ENCODE peak calls at places on chromosomes 6 and 20, in seven cellular contexts. One of them, this sample, is unnamed.

GRCh38 chr20:24002896-24003295 is 14.3 kb upstream of the GGTLC1 start:
- DNase-seq in ovary: no peak
- DNase-seq in tibial nerve: no peak
- DNase-seq in IMR-90: no peak
- DNase-seq in HCT116: no peak
- DNase-seq in A549: no peak
- DNase-seq in suprapubic skin: no peak
- DNase-seq in this sample: no peak

GRCh38 chr20:36808317-36809257 is 35.0 kb upstream of the DSN1 start:
- DNase-seq in ovary: no peak
- DNase-seq in tibial nerve: peak; percentile 39
- DNase-seq in IMR-90: peak; percentile 89
- DNase-seq in HCT116: peak; percentile 42
- DNase-seq in A549: peak; percentile 68
- DNase-seq in suprapubic skin: peak; percentile 79
- DNase-seq in this sample: peak; percentile 93

GRCh38 chr20:40175296-40175695 is 513.7 kb downstream of the MAFB start:
- DNase-seq in ovary: no peak
- DNase-seq in tibial nerve: no peak
- DNase-seq in IMR-90: no peak
- DNase-seq in HCT116: no peak
- DNase-seq in A549: no peak
- DNase-seq in suprapubic skin: no peak
- DNase-seq in this sample: no peak

GRCh38 chr6:31568537-31568961 is 3.5 kb upstream of the LTA start:
- DNase-seq in ovary: no peak
- DNase-seq in tibial nerve: no peak
- DNase-seq in IMR-90: no peak
- DNase-seq in HCT116: no peak
- DNase-seq in A549: no peak
- DNase-seq in suprapubic skin: no peak
- DNase-seq in this sample: no peak

GRCh38 chr6:27814665-27815424 is 97.4 kb downstream of the OR2B2 start:
- DNase-seq in ovary: peak; percentile 74
- DNase-seq in tibial nerve: no peak
- DNase-seq in IMR-90: peak; percentile 98
- DNase-seq in HCT116: peak; percentile 93
- DNase-seq in A549: no peak
- DNase-seq in suprapubic skin: no peak
- DNase-seq in this sample: peak; percentile 97

GRCh38 chr6:2765896-2766766 is 938 bp downstream of the WRNIP1 start:
- DNase-seq in ovary: peak; percentile 37
- DNase-seq in tibial nerve: no peak
- DNase-seq in IMR-90: peak; percentile 30
- DNase-seq in HCT116: no peak
- DNase-seq in A549: peak; percentile 23
- DNase-seq in suprapubic skin: peak; percentile 77
- DNase-seq in this sample: peak; percentile 82

GRCh38 chr6:155389130-155389529 is 66.5 kb downstream of the NOX3 start:
- DNase-seq in ovary: no peak
- DNase-seq in tibial nerve: no peak
- DNase-seq in IMR-90: peak; percentile 43
- DNase-seq in HCT116: no peak
- DNase-seq in A549: no peak
- DNase-seq in suprapubic skin: no peak
- DNase-seq in this sample: no peak

GRCh38 chr6:2861071-2861821 is 19.6 kb upstream of the SERPINB1 start:
- DNase-seq in ovary: no peak
- DNase-seq in tibial nerve: no peak
- DNase-seq in IMR-90: no peak
- DNase-seq in HCT116: no peak
- DNase-seq in A549: no peak
- DNase-seq in suprapubic skin: no peak
- DNase-seq in this sample: peak; percentile 22

GRCh38 chr20:63123326-63123725 is 92.6 kb downstream of the YTHDF1 start:
- DNase-seq in ovary: no peak
- DNase-seq in tibial nerve: no peak
- DNase-seq in IMR-90: no peak
- DNase-seq in HCT116: no peak
- DNase-seq in A549: no peak
- DNase-seq in suprapubic skin: peak; percentile 34
- DNase-seq in this sample: no peak

GRCh38 chr6:161941565-161941964 is 667.7 kb upstream of the AGPAT4 start:
- DNase-seq in ovary: no peak
- DNase-seq in tibial nerve: no peak
- DNase-seq in IMR-90: no peak
- DNase-seq in HCT116: no peak
- DNase-seq in A549: no peak
- DNase-seq in suprapubic skin: no peak
- DNase-seq in this sample: no peak

GRCh38 chr6:120055071-120055470 is 705.5 kb upstream of the MAN1A1 start:
- DNase-seq in ovary: no peak
- DNase-seq in tibial nerve: no peak
- DNase-seq in IMR-90: no peak
- DNase-seq in HCT116: no peak
- DNase-seq in A549: no peak
- DNase-seq in suprapubic skin: no peak
- DNase-seq in this sample: no peak

GRCh38 chr6:170487707-170488329 is 65.3 kb downstream of the PSMB1 start:
- DNase-seq in ovary: no peak
- DNase-seq in tibial nerve: no peak
- DNase-seq in IMR-90: no peak
- DNase-seq in HCT116: no peak
- DNase-seq in A549: no peak
- DNase-seq in suprapubic skin: no peak
- DNase-seq in this sample: no peak

GRCh38 chr6:157330831-157331230 is 7.5 kb upstream of the TMEM242 start:
- DNase-seq in ovary: no peak
- DNase-seq in tibial nerve: no peak
- DNase-seq in IMR-90: no peak
- DNase-seq in HCT116: no peak
- DNase-seq in A549: no peak
- DNase-seq in suprapubic skin: no peak
- DNase-seq in this sample: no peak

GRCh38 chr6:52552278-52552643 is 24.6 kb downstream of the TRAM2 start:
- DNase-seq in ovary: no peak
- DNase-seq in tibial nerve: no peak
- DNase-seq in IMR-90: no peak
- DNase-seq in HCT116: no peak
- DNase-seq in A549: no peak
- DNase-seq in suprapubic skin: no peak
- DNase-seq in this sample: no peak

GRCh38 chr6:14275493-14275851 is 157.9 kb downstream of the CD83 start:
- DNase-seq in ovary: peak; percentile 44
- DNase-seq in tibial nerve: no peak
- DNase-seq in IMR-90: peak; percentile 37
- DNase-seq in HCT116: no peak
- DNase-seq in A549: no peak
- DNase-seq in suprapubic skin: no peak
- DNase-seq in this sample: no peak

GRCh38 chr6:14187408-14187807 is 69.8 kb downstream of the CD83 start:
- DNase-seq in ovary: no peak
- DNase-seq in tibial nerve: no peak
- DNase-seq in IMR-90: no peak
- DNase-seq in HCT116: no peak
- DNase-seq in A549: no peak
- DNase-seq in suprapubic skin: no peak
- DNase-seq in this sample: no peak

GRCh38 chr6:143279385-143279784 is 171.1 kb downstream of the ADAT2 start:
- DNase-seq in ovary: no peak
- DNase-seq in tibial nerve: no peak
- DNase-seq in IMR-90: peak; percentile 21
- DNase-seq in HCT116: peak; percentile 13
- DNase-seq in A549: peak; percentile 3
- DNase-seq in suprapubic skin: no peak
- DNase-seq in this sample: no peak

GRCh38 chr6:89711801-89712200 is 73.3 kb upstream of the LYRM2 start:
- DNase-seq in ovary: no peak
- DNase-seq in tibial nerve: no peak
- DNase-seq in IMR-90: no peak
- DNase-seq in HCT116: no peak
- DNase-seq in A549: no peak
- DNase-seq in suprapubic skin: no peak
- DNase-seq in this sample: no peak

DNA sequence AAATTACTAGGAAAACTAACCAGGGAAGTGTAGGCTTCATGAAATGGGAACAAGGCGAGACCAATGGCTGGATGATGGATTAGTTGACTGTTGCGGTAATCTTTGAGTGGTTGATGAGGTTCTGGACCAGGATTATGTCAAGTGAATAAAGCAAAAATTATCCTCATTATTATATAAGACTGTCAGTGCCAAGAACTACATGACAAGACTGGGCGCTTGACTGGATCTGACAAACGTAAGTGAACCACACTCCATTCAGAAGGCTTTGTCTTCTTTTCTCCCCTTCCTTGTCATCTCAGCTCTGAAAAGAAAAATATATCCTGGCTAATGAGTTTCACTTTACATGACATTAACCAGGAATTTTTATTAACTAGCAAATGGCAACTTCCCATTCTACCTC is 150.2 kb downstream of the ELOVL4 start:
- DNase-seq in ovary: no peak
- DNase-seq in tibial nerve: no peak
- DNase-seq in IMR-90: no peak
- DNase-seq in HCT116: no peak
- DNase-seq in A549: no peak
- DNase-seq in suprapubic skin: no peak
- DNase-seq in this sample: no peak
- TF ChIP-seq POLR2A in ovary: no peak
- TF ChIP-seq POLR2A in tibial nerve: no peak
- TF ChIP-seq POLR2A in IMR-90: no peak
- TF ChIP-seq POLR2A in HCT116: no peak
- TF ChIP-seq POLR2A in A549: no peak
- TF ChIP-seq POLR2A in suprapubic skin: no peak
- TF ChIP-seq POLR2A in this sample: no peak

GRCh38 chr6:45969883-45970282 is 45.8 kb downstream of the CLIC5 start:
- DNase-seq in ovary: no peak
- DNase-seq in tibial nerve: no peak
- DNase-seq in IMR-90: no peak
- DNase-seq in HCT116: no peak
- DNase-seq in A549: no peak
- DNase-seq in suprapubic skin: no peak
- DNase-seq in this sample: no peak

GRCh38 chr6:45972795-45973503 is 42.7 kb downstream of the CLIC5 start:
- DNase-seq in ovary: no peak
- DNase-seq in tibial nerve: no peak
- DNase-seq in IMR-90: no peak
- DNase-seq in HCT116: no peak
- DNase-seq in A549: no peak
- DNase-seq in suprapubic skin: no peak
- DNase-seq in this sample: no peak

GRCh38 chr6:45969026-45969425 is 46.6 kb downstream of the CLIC5 start:
- DNase-seq in ovary: no peak
- DNase-seq in tibial nerve: no peak
- DNase-seq in IMR-90: no peak
- DNase-seq in HCT116: no peak
- DNase-seq in A549: no peak
- DNase-seq in suprapubic skin: no peak
- DNase-seq in this sample: no peak

GRCh38 chr6:45971287-45971686 is 44.4 kb downstream of the CLIC5 start:
- DNase-seq in ovary: no peak
- DNase-seq in tibial nerve: no peak
- DNase-seq in IMR-90: no peak
- DNase-seq in HCT116: no peak
- DNase-seq in A549: no peak
- DNase-seq in suprapubic skin: no peak
- DNase-seq in this sample: no peak

DNA sequence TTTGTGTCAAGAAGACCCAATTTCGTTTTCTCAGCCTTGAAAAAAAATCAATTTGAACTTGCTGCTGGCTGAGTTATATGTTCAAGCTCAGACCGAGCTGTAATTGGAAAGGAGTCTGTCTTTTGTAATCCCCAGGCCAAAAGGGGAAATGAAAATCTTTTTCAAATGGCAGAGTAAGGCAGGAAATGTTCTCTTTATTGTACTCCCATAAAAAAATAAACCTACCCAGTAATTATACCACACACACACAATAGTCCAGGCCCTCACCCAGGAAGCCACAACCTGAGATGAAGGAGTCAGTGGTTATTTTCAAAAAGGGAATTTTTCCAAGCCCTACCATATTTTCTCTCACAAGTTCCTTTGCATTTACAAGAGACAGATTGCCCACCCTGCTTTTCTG is 45.3 kb downstream of the CLIC5 start:
- DNase-seq in ovary: no peak
- DNase-seq in tibial nerve: no peak
- DNase-seq in IMR-90: no peak
- DNase-seq in HCT116: no peak
- DNase-seq in A549: no peak
- DNase-seq in suprapubic skin: no peak
- DNase-seq in this sample: no peak
- TF ChIP-seq POLR2A in ovary: no peak
- TF ChIP-seq POLR2A in tibial nerve: no peak
- TF ChIP-seq POLR2A in IMR-90: no peak
- TF ChIP-seq POLR2A in HCT116: no peak
- TF ChIP-seq POLR2A in A549: no peak
- TF ChIP-seq POLR2A in suprapubic skin: no peak
- TF ChIP-seq POLR2A in this sample: no peak

GRCh38 chr6:15512126-15512525 is 150.7 kb downstream of the DTNBP1 start:
- DNase-seq in ovary: no peak
- DNase-seq in tibial nerve: no peak
- DNase-seq in IMR-90: no peak
- DNase-seq in HCT116: no peak
- DNase-seq in A549: no peak
- DNase-seq in suprapubic skin: no peak
- DNase-seq in this sample: peak; percentile 24
- TF ChIP-seq POLR2A in ovary: no peak
- TF ChIP-seq POLR2A in tibial nerve: no peak
- TF ChIP-seq POLR2A in IMR-90: no peak
- TF ChIP-seq POLR2A in HCT116: no peak
- TF ChIP-seq POLR2A in A549: no peak
- TF ChIP-seq POLR2A in suprapubic skin: no peak
- TF ChIP-seq POLR2A in this sample: no peak

DNA sequence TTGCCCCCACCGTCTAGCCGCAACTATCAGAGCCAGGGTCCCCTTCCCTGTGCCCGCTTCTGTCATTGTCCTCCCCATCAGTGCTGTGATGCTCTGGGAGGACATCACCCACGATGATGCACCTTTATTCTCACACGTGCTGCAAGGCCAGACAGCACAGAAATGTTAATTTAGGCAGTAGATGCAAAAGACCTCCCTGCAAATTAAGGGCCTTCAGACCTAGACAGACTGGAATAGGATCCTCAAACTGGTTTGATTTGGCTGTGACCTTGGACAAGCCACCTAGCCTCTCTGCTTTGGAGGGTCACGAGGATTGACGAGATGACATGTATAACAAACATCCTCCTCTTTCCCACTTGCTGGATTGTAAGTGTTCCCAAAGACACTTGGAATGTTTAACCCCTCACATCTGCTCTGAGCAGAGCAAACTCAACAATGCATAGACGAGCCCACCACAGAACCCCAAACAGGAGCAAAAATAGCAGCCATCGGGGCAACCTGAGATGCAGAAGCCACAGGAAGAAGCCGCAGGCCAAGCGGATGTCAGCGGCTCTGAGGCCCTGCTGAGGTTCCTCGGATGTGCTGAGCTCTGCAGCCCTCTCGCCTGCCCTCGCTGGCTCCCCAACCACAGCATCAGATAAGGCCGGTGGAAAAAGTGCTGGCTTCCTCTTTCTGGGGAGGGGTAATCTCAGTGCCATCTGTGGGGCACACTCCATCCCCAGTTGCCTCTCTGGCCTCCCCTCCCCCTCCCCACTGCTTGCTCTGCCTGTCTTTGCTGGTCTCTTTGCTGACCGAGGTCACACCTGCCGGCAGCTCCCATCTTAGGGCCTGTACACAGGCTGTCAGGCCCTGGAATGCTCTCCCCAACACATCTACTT is 35.3 kb downstream of the TOX2 start:
- DNase-seq in ovary: no peak
- DNase-seq in tibial nerve: no peak
- DNase-seq in IMR-90: no peak
- DNase-seq in HCT116: no peak
- DNase-seq in A549: no peak
- DNase-seq in suprapubic skin: no peak
- DNase-seq in this sample: peak; percentile 20
- TF ChIP-seq POLR2A in ovary: no peak
- TF ChIP-seq POLR2A in tibial nerve: no peak
- TF ChIP-seq POLR2A in IMR-90: no peak
- TF ChIP-seq POLR2A in HCT116: no peak
- TF ChIP-seq POLR2A in A549: no peak
- TF ChIP-seq POLR2A in suprapubic skin: no peak
- TF ChIP-seq POLR2A in this sample: no peak

This sample was measured in erythroblast.